ENCODE peak calls at places on chromosomes 2 and 18, in six cellular contexts. E is heart left ventricle, Z is body of pancreas, S is HepG2, V is left ventricle myocardium inferior, C is colonic mucosa. L is an unnamed sample.

GRCh38 chr2:96524482-96525210 is 11.9 kb upstream of the ARID5A start:
- DNase-seq in E (no peak), Z (no peak), S (no peak), V (no peak), C (no peak), L (no peak)

GRCh38 chr2:2981000-2981399 is 396.6 kb downstream of the EIPR1 start:
- DNase-seq in E (no peak), Z (no peak), S (no peak), V (no peak), C (no peak), L (no peak)

GRCh38 chr18:28065031-28065792 is 111.7 kb downstream of the CDH2 start:
- DNase-seq in E (no peak), Z (no peak), S (peak), V (no peak), C (no peak), L (no peak)

GRCh38 chr2:196403471-196403870 is 232.1 kb upstream of the STK17B start:
- DNase-seq in E (no peak), Z (no peak), S (no peak), V (no peak), C (no peak), L (no peak)

GRCh38 chr2:48749820-48750739 is 5.4 kb downstream of the LHCGR start:
- DNase-seq in E (no peak), Z (no peak), S (no peak), V (no peak), C (no peak), L (no peak)

GRCh38 chr2:213934560-213934959 is 476.3 kb upstream of the VWC2L start:
- DNase-seq in E (no peak), Z (no peak), S (peak), V (no peak), C (peak), L (no peak)

GRCh38 chr18:47407736-47408135 is 156.3 kb upstream of the SKOR2 start:
- DNase-seq in E (no peak), Z (no peak), S (no peak), V (no peak), C (no peak), L (no peak)

GRCh38 chr18:40935423-40935822 is 1019.6 kb upstream of the PIK3C3 start:
- DNase-seq in E (no peak), Z (no peak), S (peak), V (no peak), C (no peak), L (no peak)

GRCh38 chr18:10475633-10476388 is 21.4 kb downstream of the APCDD1 start:
- DNase-seq in E (no peak), Z (no peak), S (no peak), V (no peak), C (no peak), L (no peak)

GRCh38 chr2:75896779-75897366 is 186.2 kb upstream of the GCFC2 start:
- DNase-seq in E (no peak), Z (peak), S (peak), V (no peak), C (peak), L (no peak)

GRCh38 chr18:76847926-76848325 is 25.6 kb downstream of the ZNF236 start:
- DNase-seq in E (no peak), Z (no peak), S (peak), V (no peak), C (no peak), L (no peak)
- TF ChIP-seq CTCF in E (no peak), Z (no peak), S (no peak), V (no peak), C (no peak), L (peak)

DNA sequence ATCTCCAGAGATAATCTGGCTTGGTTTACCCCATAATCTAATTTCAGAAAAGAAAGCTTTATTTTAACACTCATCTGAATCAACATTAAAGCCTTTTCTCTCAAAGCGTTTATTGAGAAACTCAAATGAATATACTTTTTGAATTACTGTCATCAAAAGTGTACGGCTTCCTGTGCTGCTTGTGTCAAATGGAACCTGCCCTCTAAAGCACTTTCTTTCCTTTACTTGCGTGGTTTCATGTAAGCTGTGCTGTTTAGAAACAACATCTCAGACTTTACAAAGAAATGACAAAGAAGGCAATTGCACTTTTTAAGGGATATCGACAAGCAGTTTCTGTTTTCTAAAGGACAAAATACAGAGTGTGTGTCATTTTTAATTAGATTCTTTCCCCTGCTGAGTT is 35.1 kb downstream of the CYBRD1 start:
- DNase-seq in E (no peak), Z (no peak), S (no peak), V (no peak), C (no peak), L (no peak)
- H3K4me3 ChIP-seq in E (no peak), Z (no peak), S (no peak), V (no peak), C (no peak), L (no peak)

GRCh38 chr18:7623681-7624080 is 56.6 kb downstream of the PTPRM start:
- DNase-seq in E (no peak), Z (no peak), S (no peak), V (no peak), C (no peak), L (no peak)

GRCh38 chr18:7629416-7629815 is 62.3 kb downstream of the PTPRM start:
- DNase-seq in E (no peak), Z (no peak), S (no peak), V (no peak), C (no peak), L (no peak)

GRCh38 chr18:7626175-7626921 is 59.2 kb downstream of the PTPRM start:
- DNase-seq in E (no peak), Z (no peak), S (peak), V (no peak), C (no peak), L (no peak)

GRCh38 chr18:7624697-7625096 is 57.6 kb downstream of the PTPRM start:
- DNase-seq in E (no peak), Z (no peak), S (no peak), V (no peak), C (no peak), L (no peak)

DNA sequence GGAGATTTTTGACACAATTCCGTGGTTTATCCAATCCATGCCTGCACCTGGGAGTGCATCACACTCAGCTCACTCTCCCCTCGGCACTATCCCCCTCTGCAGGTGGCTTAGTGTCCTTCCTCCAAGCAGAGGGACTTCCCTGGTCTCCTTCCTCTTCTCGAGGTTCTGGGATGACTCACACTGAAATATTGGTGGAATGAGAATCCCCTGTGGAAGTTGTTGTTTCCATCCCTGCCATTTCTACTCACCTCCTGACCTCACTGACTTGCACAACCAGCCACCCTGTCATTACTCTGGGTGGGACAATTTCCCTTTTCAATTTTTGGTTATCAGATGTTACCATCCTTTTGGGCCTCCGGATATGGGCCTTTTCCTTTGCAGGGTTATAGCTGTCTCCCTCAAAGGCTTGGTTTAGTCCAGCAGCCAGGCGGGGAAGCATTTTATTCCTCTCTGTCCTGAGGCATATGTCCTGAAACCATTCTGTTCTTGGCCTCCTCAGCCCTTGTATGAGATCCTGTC is 59.9 kb downstream of the PTPRM start:
- DNase-seq in E (no peak), Z (no peak), S (peak), V (no peak), C (no peak), L (no peak)
- TF ChIP-seq CTCF in E (no peak), Z (no peak), S (peak), V (peak), C (no peak), L (no peak)

DNA sequence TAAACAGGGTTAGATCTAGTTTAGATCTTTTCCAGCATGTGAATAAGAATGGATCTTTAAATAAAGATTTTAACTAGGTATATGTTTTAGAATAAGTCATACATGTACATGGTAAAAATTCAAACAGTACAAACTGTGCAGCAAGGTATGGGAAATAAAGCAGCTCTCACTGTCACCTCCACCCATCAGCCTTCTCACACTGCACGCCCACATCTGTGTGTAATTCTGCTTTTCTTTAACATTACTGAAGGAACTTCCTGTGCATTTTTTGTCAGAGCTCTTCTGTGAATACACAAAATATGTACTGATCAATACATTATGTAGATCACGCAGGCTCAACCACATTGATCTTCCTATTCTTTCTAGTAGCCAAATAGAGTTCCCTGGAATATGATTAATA is 3.4 kb downstream of the CASP8 start:
- DNase-seq in E (no peak), Z (no peak), S (no peak), V (no peak), C (no peak), L (no peak)
- H3K4me3 ChIP-seq in E (no peak), Z (no peak), S (no peak), V (no peak), C (no peak), L (no peak)

DNA sequence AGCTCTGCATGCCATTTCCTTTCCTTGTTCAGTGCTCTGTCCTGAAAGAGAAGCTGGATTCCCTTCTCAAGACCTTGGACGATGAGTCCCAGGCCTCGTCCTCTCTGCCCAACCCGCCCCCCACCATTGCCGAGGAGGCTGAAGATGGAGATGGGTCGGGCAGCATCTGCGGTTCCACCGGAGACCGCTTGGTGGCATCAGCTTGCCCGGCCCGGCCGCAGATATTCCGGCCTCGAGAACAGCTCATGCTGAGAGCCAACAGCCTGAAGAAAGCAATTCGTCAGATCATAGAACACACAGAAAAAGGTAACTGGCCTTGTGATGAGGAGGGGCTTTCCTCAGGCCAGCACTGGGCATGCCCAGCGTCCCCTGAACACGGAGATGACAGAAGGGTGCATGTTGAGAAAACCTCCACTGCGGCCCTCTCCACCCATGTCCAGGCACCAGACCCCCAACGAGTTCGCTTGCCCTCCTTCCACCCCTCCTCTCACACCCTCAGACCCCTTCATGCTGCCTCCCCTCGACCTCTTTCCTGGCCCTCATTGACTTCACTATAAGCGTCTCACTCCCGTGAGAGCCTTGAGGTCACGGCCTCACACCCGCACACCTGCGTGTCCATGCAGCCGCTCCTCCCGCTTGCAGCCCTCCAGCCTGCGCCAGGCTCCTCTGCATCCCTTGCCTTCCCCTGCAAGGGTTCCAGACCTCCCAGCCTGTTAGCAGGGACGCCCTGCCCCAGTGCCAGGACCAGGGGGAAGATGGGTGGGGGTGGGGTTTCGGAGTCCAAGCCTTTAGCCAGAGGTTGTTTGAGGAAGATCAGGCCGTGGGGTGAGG is 95.0 kb downstream of the DGKD start:
- DNase-seq in E (no peak), Z (peak), S (no peak), V (no peak), C (no peak), L (peak)
- TF ChIP-seq CTCF in E (peak), Z (no peak), S (peak), V (peak), C (peak), L (peak)

GRCh38 chr2:105271393-105272045 is 30.0 kb downstream of the GPR45 start:
- DNase-seq in E (no peak), Z (no peak), S (no peak), V (no peak), C (no peak), L (no peak)

GRCh38 chr2:105274046-105274445 is 32.5 kb downstream of the GPR45 start:
- DNase-seq in E (no peak), Z (no peak), S (no peak), V (no peak), C (no peak), L (no peak)

GRCh38 chr2:105272176-105272575 is 30.6 kb downstream of the GPR45 start:
- DNase-seq in E (no peak), Z (no peak), S (peak), V (no peak), C (no peak), L (no peak)

DNA sequence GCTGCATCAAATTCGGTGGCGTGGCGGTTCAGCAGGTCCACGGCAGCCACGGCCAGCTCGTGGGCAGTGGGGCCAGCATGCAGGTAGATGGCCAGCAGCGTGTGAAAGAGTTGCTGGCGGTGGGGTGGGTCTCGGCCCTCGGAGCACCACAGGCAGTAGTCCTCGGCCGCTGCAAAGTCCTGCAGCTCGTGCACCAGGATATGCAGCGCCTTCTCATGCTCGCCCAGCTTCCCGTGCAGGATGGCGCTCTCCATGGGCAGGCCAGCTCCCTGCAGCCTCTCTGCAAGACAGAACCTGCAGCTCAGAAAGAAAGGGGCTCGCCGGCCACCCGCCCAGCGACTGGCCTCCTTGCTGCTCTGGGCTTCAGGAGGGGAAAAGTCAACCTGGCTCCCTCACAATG is 27.9 kb downstream of the GPR45 start:
- DNase-seq in E (no peak), Z (no peak), S (no peak), V (no peak), C (no peak), L (no peak)
- H3K4me3 ChIP-seq in E (no peak), Z (no peak), S (no peak), V (no peak), C (no peak), L (no peak)

DNA sequence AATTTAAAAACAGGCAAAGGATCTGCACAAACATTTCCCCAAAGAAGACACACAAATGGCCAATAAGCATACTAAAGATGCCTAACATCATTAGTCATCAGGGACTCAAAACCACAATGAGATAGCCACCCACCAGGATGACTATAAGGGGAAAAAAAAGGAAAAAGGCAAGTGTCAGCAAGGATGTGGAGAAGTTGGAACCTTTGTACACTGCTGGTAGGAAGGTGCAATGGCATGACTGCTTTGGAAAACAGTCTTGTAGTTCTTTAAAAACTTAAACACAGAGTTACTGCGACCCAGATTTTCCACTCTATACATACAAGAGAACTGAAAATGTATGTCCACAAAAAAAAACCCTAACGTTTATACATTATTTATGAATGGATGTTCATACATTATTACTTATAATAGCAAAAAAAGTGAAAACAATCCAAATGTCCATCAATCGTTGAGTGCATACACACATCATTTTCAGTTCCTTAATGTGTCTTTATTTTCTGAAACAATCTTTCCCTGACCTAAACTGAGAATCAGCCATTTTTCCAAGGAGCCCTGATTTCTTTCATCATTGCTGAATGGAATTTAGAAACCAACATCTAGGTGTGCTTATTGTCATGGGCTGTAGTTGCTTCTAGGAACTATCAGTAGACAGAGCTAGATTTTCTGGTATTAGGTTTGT is 64.7 kb upstream of the TLK1 start:
- DNase-seq in E (no peak), Z (no peak), S (peak), V (no peak), C (no peak), L (no peak)
- TF ChIP-seq CTCF in E (no peak), Z (no peak), S (no peak), V (no peak), C (no peak), L (no peak)

GRCh38 chr2:146697307-146697706 is 1147.5 kb upstream of the ACVR2A start:
- DNase-seq in E (no peak), Z (no peak), S (no peak), V (no peak), C (no peak), L (no peak)
- H3K4me3 ChIP-seq in E (no peak), Z (no peak), S (no peak), V (no peak), C (no peak), L (no peak)

GRCh38 chr2:82789886-82790276 is 1669.2 kb downstream of the SUCLG1 start:
- DNase-seq in E (no peak), Z (no peak), S (no peak), V (no peak), C (no peak), L (no peak)

GRCh38 chr2:82795446-82795845 is 1663.6 kb downstream of the SUCLG1 start:
- DNase-seq in E (no peak), Z (no peak), S (no peak), V (no peak), C (no peak), L (no peak)

GRCh38 chr2:82790277-82791021 is 1668.6 kb downstream of the SUCLG1 start:
- DNase-seq in E (no peak), Z (no peak), S (peak), V (no peak), C (no peak), L (no peak)

GRCh38 chr2:82796132-82796531 is 1662.9 kb downstream of the SUCLG1 start:
- DNase-seq in E (no peak), Z (no peak), S (no peak), V (no peak), C (no peak), L (no peak)

DNA sequence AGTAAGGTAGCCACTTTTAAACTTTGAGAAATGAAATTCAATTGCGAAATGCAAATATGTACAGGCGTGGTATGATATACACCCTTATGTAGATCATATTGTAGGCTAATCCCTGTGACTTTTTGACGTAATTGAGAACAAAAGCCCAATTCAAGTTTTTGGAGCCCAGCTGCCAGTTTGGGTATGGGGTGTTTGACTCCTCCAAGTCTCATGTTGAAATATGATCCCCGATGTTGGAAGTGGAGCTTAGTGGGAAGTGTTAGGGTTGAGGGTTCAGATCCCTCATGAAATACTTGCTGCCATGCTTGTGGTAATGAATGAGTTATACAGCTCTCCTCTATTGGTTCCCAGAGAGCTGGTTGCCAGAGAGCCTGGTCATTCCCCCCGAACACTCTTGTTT is 1666.8 kb downstream of the SUCLG1 start:
- DNase-seq in E (no peak), Z (no peak), S (no peak), V (no peak), C (no peak), L (no peak)
- TF ChIP-seq CTCF in E (no peak), Z (no peak), S (no peak), V (no peak), C (no peak), L (no peak)